ENCODE peak calls at places on chromosomes 1 and 21, in nine cellular contexts. J is ELR; W is substantia nigra; K is NCI-H524; M is stimulated activated naive B cell treated with anti-CD40 and anti-IgM and Interleukin-4, amounts not matched to agents 10 μg/mL and 1 μg/mL and 100 μg/mL, for 72 hours; V is activated CD8-positive, alpha-beta memory T cell treated with anti-CD3 and anti-CD28 coated beads for 48 hours; D is omental fat pad; P is naive B cell; Q is HS-5. F is an unnamed sample.

GRCh38 chr1:42674682-42675081 is 7.5 kb upstream of the YBX1 start:
- DNase-seq in W (no peak), D (no peak), K (no peak), M (no peak), J (no peak), V (no peak), Q (no peak), P (no peak), F (no peak)

GRCh38 chr1:31760422-31760900 is 3.7 kb downstream of the ADGRB2 start:
- DNase-seq in V (no peak), Q (no peak), D (no peak), M (no peak), J (peak), P (no peak), K (no peak), W (peak), F (no peak)

GRCh38 chr1:51504806-51505525 is 14.1 kb downstream of the EPS15 start:
- DNase-seq in J (no peak), W (no peak), Q (no peak), D (no peak), M (peak), V (no peak), K (no peak), P (no peak), F (no peak)

GRCh38 chr1:212132040-212132439 is 96.5 kb downstream of the DTL start:
- DNase-seq in J (peak), K (no peak), D (no peak), P (no peak), V (no peak), Q (no peak), M (no peak), W (no peak), F (no peak)

GRCh38 chr1:1462318-1462966 is 9.1 kb upstream of the ATAD3B start:
- DNase-seq in J (peak), D (peak), K (peak), P (peak), W (no peak), Q (peak), M (peak), V (no peak), F (no peak)

GRCh38 chr21:17512245-17513213 is at the start of gene CXADR:
- DNase-seq in J (peak), W (peak), M (peak), P (peak), D (no peak), V (peak), Q (peak), K (peak), F (no peak)

GRCh38 chr1:182143825-182144661 is 82.5 kb upstream of the ZNF648 start:
- DNase-seq in J (no peak), P (no peak), W (peak), M (no peak), V (no peak), Q (peak), K (peak), D (peak), F (peak)

GRCh38 chr21:45806042-45806441 is 162.5 kb downstream of the PCBP3 start:
- DNase-seq in K (no peak), P (no peak), D (no peak), Q (no peak), W (no peak), M (no peak), V (no peak), J (no peak), F (no peak)

GRCh38 chr1:81377406-81377805 is 423.3 kb upstream of the ADGRL2 start:
- DNase-seq in V (no peak), P (no peak), J (no peak), K (peak), M (no peak), Q (no peak), D (no peak), W (no peak), F (no peak)

GRCh38 chr1:159916240-159917051 is 8.9 kb downstream of the TAGLN2 start:
- DNase-seq in W (no peak), J (peak), K (peak), M (no peak), V (no peak), D (no peak), P (no peak), Q (peak), F (no peak)

GRCh38 chr1:9095818-9096217 is 26.4 kb upstream of the SLC2A5 start:
- DNase-seq in D (no peak), J (no peak), P (no peak), Q (no peak), W (no peak), M (no peak), K (no peak), V (no peak), F (no peak)

GRCh38 chr1:84615785-84616184 is 41.5 kb upstream of the CTBS start:
- DNase-seq in V (no peak), M (no peak), D (no peak), J (no peak), W (no peak), K (no peak), Q (no peak), P (no peak), F (no peak)